ENCODE peak calls at places on chromosomes 5 and 9, in seven cellular contexts. One of them, this sample, is unnamed.
A peak's percentile ranks its signal among the peaks of the same experiment; 100 is the strongest.

GRCh38 chr9:137630684-137631083 is 11.9 kb downstream of the EHMT1 start:
- DNase-seq in GM12878: no peak
- DNase-seq in heart left ventricle: no peak
- DNase-seq in tibial nerve: no peak
- DNase-seq in H9: no peak
- DNase-seq in transverse colon: no peak
- DNase-seq in A549: no peak
- DNase-seq in this sample: no peak

GRCh38 chr5:138352071-138352721 is at the start of gene KDM3B:
- DNase-seq in GM12878: peak; percentile 55
- DNase-seq in heart left ventricle: peak; percentile 94
- DNase-seq in tibial nerve: peak; percentile 71
- DNase-seq in H9: peak; percentile 92
- DNase-seq in transverse colon: peak; percentile 91
- DNase-seq in A549: peak; percentile 94
- DNase-seq in this sample: peak; percentile 92

GRCh38 chr5:179266291-179267070 is 78.8 kb downstream of the ADAMTS2 start:
- DNase-seq in GM12878: no peak
- DNase-seq in heart left ventricle: peak; percentile 52
- DNase-seq in tibial nerve: no peak
- DNase-seq in H9: no peak
- DNase-seq in transverse colon: peak; percentile 2
- DNase-seq in A549: no peak
- DNase-seq in this sample: no peak

GRCh38 chr9:124778575-124779367 is 1.8 kb downstream of the OLFML2A start:
- DNase-seq in GM12878: no peak
- DNase-seq in heart left ventricle: no peak
- DNase-seq in tibial nerve: no peak
- DNase-seq in H9: no peak
- DNase-seq in transverse colon: no peak
- DNase-seq in A549: no peak
- DNase-seq in this sample: no peak

GRCh38 chr5:62977641-62978040 is 399.0 kb downstream of the LRRC70 start:
- DNase-seq in GM12878: no peak
- DNase-seq in heart left ventricle: no peak
- DNase-seq in tibial nerve: no peak
- DNase-seq in H9: peak; percentile 53
- DNase-seq in transverse colon: no peak
- DNase-seq in A549: no peak
- DNase-seq in this sample: no peak

GRCh38 chr9:135605238-135605781 is 34.0 kb downstream of the GLT6D1 start:
- DNase-seq in GM12878: no peak
- DNase-seq in heart left ventricle: peak; percentile 40
- DNase-seq in tibial nerve: peak; percentile 4
- DNase-seq in H9: no peak
- DNase-seq in transverse colon: no peak
- DNase-seq in A549: no peak
- DNase-seq in this sample: no peak

GRCh38 chr9:108953983-108954574 is 19.9 kb downstream of the ABITRAM start:
- DNase-seq in GM12878: no peak
- DNase-seq in heart left ventricle: no peak
- DNase-seq in tibial nerve: no peak
- DNase-seq in H9: no peak
- DNase-seq in transverse colon: no peak
- DNase-seq in A549: peak; percentile 57
- DNase-seq in this sample: no peak

GRCh38 chr5:133635051-133635450 is 22.7 kb upstream of the FSTL4 start:
- DNase-seq in GM12878: no peak
- DNase-seq in heart left ventricle: no peak
- DNase-seq in tibial nerve: no peak
- DNase-seq in H9: no peak
- DNase-seq in transverse colon: no peak
- DNase-seq in A549: peak; percentile 46
- DNase-seq in this sample: no peak

GRCh38 chr9:3956081-3956701 is 343.7 kb downstream of the GLIS3 start:
- DNase-seq in GM12878: no peak
- DNase-seq in heart left ventricle: no peak
- DNase-seq in tibial nerve: no peak
- DNase-seq in H9: no peak
- DNase-seq in transverse colon: no peak
- DNase-seq in A549: no peak
- DNase-seq in this sample: no peak

DNA sequence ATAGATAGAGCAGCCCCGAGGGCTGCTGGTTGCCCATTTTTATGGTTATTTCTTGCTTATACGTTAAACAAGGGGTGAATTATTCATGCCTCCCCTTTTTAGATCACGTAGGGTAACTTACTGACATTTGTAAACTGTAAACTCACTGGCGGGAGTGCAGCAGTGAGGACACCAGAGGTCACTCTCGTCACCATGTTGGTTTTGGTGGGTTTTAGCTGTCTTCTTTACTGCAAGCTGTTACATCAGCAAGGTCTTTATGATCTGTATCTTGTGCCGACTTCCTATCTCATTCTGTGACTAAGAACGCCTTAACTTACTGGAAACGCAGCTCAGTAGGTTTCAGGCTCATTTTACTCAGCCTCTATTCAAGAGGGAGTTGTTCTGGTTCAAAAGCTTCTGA is 155.0 kb upstream of the PRDM9 start:
- DNase-seq in GM12878: no peak
- DNase-seq in heart left ventricle: no peak
- DNase-seq in tibial nerve: no peak
- DNase-seq in H9: peak; percentile 61
- DNase-seq in transverse colon: no peak
- DNase-seq in A549: peak; percentile 68
- DNase-seq in this sample: no peak
- TF ChIP-seq CTCF in GM12878: peak; percentile 42
- TF ChIP-seq CTCF in heart left ventricle: peak; percentile 26
- TF ChIP-seq CTCF in tibial nerve: no peak
- TF ChIP-seq CTCF in H9: peak; percentile 68
- TF ChIP-seq CTCF in transverse colon: no peak
- TF ChIP-seq CTCF in A549: peak; percentile 29
- TF ChIP-seq CTCF in this sample: no peak

DNA sequence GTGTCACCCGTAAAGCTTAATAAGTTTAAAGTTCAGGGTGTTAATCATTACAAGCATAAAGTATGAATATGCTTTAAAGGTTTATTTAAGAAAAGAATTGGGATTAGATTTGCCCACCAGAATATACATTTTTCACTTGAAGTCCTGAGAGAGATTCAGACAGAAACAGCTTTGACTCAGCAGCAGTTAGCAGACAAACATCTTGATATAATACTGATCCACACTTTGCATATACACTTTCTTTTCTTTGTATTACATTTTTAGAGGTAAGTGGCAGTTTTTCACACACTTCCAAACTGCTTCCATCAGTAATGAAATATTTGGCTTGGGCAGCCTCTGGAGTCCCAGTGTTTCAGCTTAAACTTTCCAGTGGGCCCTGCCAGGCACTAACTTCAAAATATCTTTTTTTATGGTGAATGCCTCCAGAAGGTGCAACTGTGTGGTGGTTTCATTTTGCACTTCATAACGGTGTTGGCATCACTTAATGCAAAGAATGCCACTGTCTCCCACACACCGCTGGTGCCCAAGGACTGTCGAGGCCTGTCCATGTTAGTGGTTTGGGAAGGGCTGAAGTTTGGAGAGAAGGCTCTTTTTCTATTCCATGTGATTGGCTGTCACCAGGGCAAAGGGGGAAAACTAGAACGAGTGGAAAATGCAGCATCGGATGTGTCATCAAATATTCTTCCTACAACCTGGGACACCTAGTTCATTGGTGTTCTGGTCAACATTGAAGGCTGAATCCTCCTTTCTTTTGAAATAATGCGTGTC is 53.0 kb downstream of the PIK3R1 start:
- DNase-seq in GM12878: no peak
- DNase-seq in heart left ventricle: no peak
- DNase-seq in tibial nerve: no peak
- DNase-seq in H9: no peak
- DNase-seq in transverse colon: no peak
- DNase-seq in A549: no peak
- DNase-seq in this sample: no peak
- H3K4me1 ChIP-seq in GM12878: peaks cover 19% of the 10 kb centered on the region
- H3K4me1 ChIP-seq in heart left ventricle: peaks cover 93% of the 10 kb centered on the region
- H3K4me1 ChIP-seq in tibial nerve: peaks cover 100% of the 10 kb centered on the region
- H3K4me1 ChIP-seq in H9: no peaks in the 10 kb centered on the region
- H3K4me1 ChIP-seq in transverse colon: peaks cover 80% of the 10 kb centered on the region
- H3K4me1 ChIP-seq in A549: peaks cover 16% of the 10 kb centered on the region
- H3K4me1 ChIP-seq in this sample: peaks cover 80% of the 10 kb centered on the region

GRCh38 chr5:80711938-80712337 is 57.2 kb upstream of the DHFR start:
- DNase-seq in GM12878: no peak
- DNase-seq in heart left ventricle: no peak
- DNase-seq in tibial nerve: no peak
- DNase-seq in H9: peak; percentile 67
- DNase-seq in transverse colon: no peak
- DNase-seq in A549: peak; percentile 54
- DNase-seq in this sample: no peak
- TF ChIP-seq CTCF in GM12878: peak; percentile 60
- TF ChIP-seq CTCF in heart left ventricle: no peak
- TF ChIP-seq CTCF in tibial nerve: peak; percentile 21
- TF ChIP-seq CTCF in H9: peak; percentile 81
- TF ChIP-seq CTCF in transverse colon: no peak
- TF ChIP-seq CTCF in A549: peak; percentile 55
- TF ChIP-seq CTCF in this sample: no peak

DNA sequence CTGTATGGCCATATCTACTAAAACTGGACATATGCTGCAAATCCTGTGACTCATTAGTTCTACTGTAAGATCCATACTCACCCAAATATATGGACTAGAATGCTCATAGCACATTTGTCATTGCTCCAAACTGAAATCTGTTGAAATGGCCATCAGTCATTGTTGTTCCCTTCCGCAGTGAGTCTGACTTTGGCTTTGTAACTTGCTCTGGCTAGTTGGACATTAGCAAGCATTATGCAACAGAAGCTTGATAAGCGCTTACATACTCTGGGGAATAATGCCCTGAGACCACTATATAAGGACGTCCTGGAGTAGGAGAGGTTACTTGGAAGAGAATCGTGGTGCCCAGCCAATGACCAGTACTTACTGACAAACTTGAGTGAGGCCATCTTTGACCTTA is 9.0 kb downstream of the KIAA1958 start:
- DNase-seq in GM12878: no peak
- DNase-seq in heart left ventricle: no peak
- DNase-seq in tibial nerve: no peak
- DNase-seq in H9: no peak
- DNase-seq in transverse colon: no peak
- DNase-seq in A549: no peak
- DNase-seq in this sample: no peak
- H3K4me1 ChIP-seq in GM12878: no peaks in the 10 kb centered on the region
- H3K4me1 ChIP-seq in heart left ventricle: peaks cover 10% of the 10 kb centered on the region
- H3K4me1 ChIP-seq in tibial nerve: no peaks in the 10 kb centered on the region
- H3K4me1 ChIP-seq in H9: peaks cover 3% of the 10 kb centered on the region
- H3K4me1 ChIP-seq in transverse colon: no peaks in the 10 kb centered on the region
- H3K4me1 ChIP-seq in A549: no peaks in the 10 kb centered on the region
- H3K4me1 ChIP-seq in this sample: no peaks in the 10 kb centered on the region

GRCh38 chr9:126947529-126947928 is 32.9 kb downstream of the RALGPS1 start:
- DNase-seq in GM12878: no peak
- DNase-seq in heart left ventricle: no peak
- DNase-seq in tibial nerve: no peak
- DNase-seq in H9: peak; percentile 65
- DNase-seq in transverse colon: no peak
- DNase-seq in A549: no peak
- DNase-seq in this sample: no peak
- TF ChIP-seq CTCF in GM12878: peak; percentile 56
- TF ChIP-seq CTCF in heart left ventricle: peak; percentile 8
- TF ChIP-seq CTCF in tibial nerve: no peak
- TF ChIP-seq CTCF in H9: peak; percentile 70
- TF ChIP-seq CTCF in transverse colon: no peak
- TF ChIP-seq CTCF in A549: no peak
- TF ChIP-seq CTCF in this sample: no peak

DNA sequence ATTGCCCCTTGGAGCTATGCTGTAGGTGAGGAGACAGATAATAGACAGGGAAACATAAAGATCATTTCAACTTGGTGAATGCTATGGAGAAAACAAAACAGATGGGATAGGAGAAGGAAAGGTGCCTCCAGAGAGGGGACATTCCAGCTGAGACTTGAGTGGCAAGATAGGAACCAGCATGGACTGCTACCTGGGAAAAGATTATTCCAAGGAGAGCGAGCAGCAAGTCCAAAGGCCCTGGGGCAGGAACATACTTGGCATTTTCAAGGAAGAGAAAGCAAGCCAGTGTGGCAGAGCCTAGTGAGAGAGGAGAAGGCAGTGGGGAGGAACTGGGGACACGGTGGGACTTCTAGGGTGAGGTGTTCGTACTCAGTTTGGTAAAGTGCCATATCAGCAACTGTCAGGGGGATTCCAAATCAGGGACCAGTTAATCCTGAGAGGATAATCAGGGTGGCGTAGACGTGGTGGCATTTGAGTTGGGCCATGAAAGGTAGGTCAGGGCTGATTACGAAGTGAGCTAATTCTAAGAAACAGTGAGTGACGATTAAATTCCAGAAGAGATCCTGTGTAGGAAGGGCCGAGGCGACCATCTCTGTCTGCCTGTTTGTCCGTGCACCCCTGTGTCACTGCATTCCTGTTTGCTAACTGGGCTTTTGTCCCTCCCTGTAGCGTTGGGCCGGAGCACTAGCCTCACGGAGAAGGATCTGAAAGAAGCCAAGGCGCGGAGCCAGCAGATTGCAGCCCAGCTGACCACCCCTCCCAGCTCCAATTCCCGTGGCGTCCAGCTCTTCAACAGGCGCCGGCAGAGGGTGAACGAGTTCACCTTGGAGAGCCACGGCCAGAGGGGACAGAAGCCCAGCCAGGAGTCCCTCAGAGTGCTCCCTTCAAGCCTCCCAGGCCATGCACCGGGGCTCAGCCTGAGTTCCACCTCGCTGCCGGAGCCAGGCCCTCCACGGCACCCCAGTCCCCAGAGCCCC is 7.1 kb downstream of the SYNPO start:
- DNase-seq in GM12878: no peak
- DNase-seq in heart left ventricle: peak; percentile 88
- DNase-seq in tibial nerve: no peak
- DNase-seq in H9: no peak
- DNase-seq in transverse colon: no peak
- DNase-seq in A549: no peak
- DNase-seq in this sample: no peak
- H3K4me1 ChIP-seq in GM12878: peaks cover 3% of the 10 kb centered on the region
- H3K4me1 ChIP-seq in heart left ventricle: peaks cover 100% of the 10 kb centered on the region
- H3K4me1 ChIP-seq in tibial nerve: peaks cover 100% of the 10 kb centered on the region
- H3K4me1 ChIP-seq in H9: peaks cover 2% of the 10 kb centered on the region
- H3K4me1 ChIP-seq in transverse colon: peaks cover 15% of the 10 kb centered on the region
- H3K4me1 ChIP-seq in A549: peaks cover 62% of the 10 kb centered on the region
- H3K4me1 ChIP-seq in this sample: no peaks in the 10 kb centered on the region

DNA sequence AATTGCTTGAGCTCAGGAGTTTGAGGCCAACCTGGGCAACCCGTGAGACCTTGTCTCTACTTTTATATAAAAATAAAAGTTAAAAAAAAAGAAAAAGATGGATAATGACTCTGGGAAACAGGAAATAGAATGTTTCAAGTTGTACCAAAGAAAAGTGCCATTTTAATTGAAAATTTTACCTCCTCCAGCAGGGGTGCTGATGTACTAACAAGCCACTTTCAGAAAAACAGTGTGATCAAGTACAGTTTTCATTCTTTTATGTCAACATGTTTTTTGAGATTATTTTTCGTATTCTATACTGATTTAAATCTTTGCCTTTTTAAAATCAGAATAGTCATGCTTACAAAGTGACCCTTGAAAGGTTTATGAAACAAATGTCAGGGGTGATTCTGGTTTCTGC is 30.8 kb downstream of the F2R start:
- DNase-seq in GM12878: no peak
- DNase-seq in heart left ventricle: no peak
- DNase-seq in tibial nerve: no peak
- DNase-seq in H9: no peak
- DNase-seq in transverse colon: no peak
- DNase-seq in A549: no peak
- DNase-seq in this sample: no peak
- TF ChIP-seq CTCF in GM12878: no peak
- TF ChIP-seq CTCF in heart left ventricle: no peak
- TF ChIP-seq CTCF in tibial nerve: no peak
- TF ChIP-seq CTCF in H9: no peak
- TF ChIP-seq CTCF in transverse colon: no peak
- TF ChIP-seq CTCF in A549: no peak
- TF ChIP-seq CTCF in this sample: no peak

GRCh38 chr5:150522504-150523464 is 14.9 kb downstream of the NDST1 start:
- DNase-seq in GM12878: no peak
- DNase-seq in heart left ventricle: peak; percentile 74
- DNase-seq in tibial nerve: no peak
- DNase-seq in H9: no peak
- DNase-seq in transverse colon: peak; percentile 44
- DNase-seq in A549: peak; percentile 43
- DNase-seq in this sample: no peak
- H3K4me1 ChIP-seq in GM12878: no peaks in the 10 kb centered on the region
- H3K4me1 ChIP-seq in heart left ventricle: peaks cover 83% of the 10 kb centered on the region
- H3K4me1 ChIP-seq in tibial nerve: peaks cover 100% of the 10 kb centered on the region
- H3K4me1 ChIP-seq in H9: peaks cover 5% of the 10 kb centered on the region
- H3K4me1 ChIP-seq in transverse colon: peaks cover 36% of the 10 kb centered on the region
- H3K4me1 ChIP-seq in A549: peaks cover 68% of the 10 kb centered on the region
- H3K4me1 ChIP-seq in this sample: no peaks in the 10 kb centered on the region